ENCODE peak calls at places on chromosomes 3 and 15, in six cellular contexts. One of them, this sample, is unnamed. For H3K36me3, the result is how much of the 10 kb centered on the place peaks cover.

GRCh38 chr3:127543441-127543840 is 47.1 kb downstream of the TPRA1 start:
- DNase-seq in H1: no peak
- DNase-seq in tibial artery: no peak
- DNase-seq in PC-9: no peak
- DNase-seq in psoas muscle: no peak
- DNase-seq in breast epithelium: no peak
- DNase-seq in this sample: no peak

GRCh38 chr3:29705906-29706507 is 425.1 kb downstream of the RBMS3 start:
- DNase-seq in PC-9: no peak
- DNase-seq in breast epithelium: no peak
- DNase-seq in H1: no peak
- DNase-seq in tibial artery: no peak
- DNase-seq in psoas muscle: no peak
- DNase-seq in this sample: no peak

GRCh38 chr3:184523825-184524615 is 37.6 kb upstream of the EPHB3 start:
- DNase-seq in tibial artery: no peak
- DNase-seq in breast epithelium: no peak
- DNase-seq in PC-9: no peak
- DNase-seq in psoas muscle: no peak
- DNase-seq in H1: no peak
- DNase-seq in this sample: no peak

GRCh38 chr3:32340039-32340438 is 51.6 kb upstream of the CMTM7 start:
- DNase-seq in psoas muscle: no peak
- DNase-seq in tibial artery: no peak
- DNase-seq in PC-9: no peak
- DNase-seq in breast epithelium: no peak
- DNase-seq in H1: no peak
- DNase-seq in this sample: no peak

GRCh38 chr15:69388259-69388658 is 25.9 kb upstream of the KIF23 start:
- DNase-seq in breast epithelium: no peak
- DNase-seq in PC-9: peak
- DNase-seq in psoas muscle: no peak
- DNase-seq in tibial artery: no peak
- DNase-seq in H1: no peak
- DNase-seq in this sample: no peak

GRCh38 chr3:128902426-128902825 is 23.0 kb downstream of the ACAD9 start:
- DNase-seq in PC-9: no peak
- DNase-seq in breast epithelium: no peak
- DNase-seq in tibial artery: no peak
- DNase-seq in H1: no peak
- DNase-seq in psoas muscle: no peak
- DNase-seq in this sample: no peak

GRCh38 chr15:80174017-80174746 is 21.4 kb downstream of the FAH start:
- DNase-seq in psoas muscle: peak
- DNase-seq in H1: no peak
- DNase-seq in breast epithelium: peak
- DNase-seq in tibial artery: peak
- DNase-seq in PC-9: no peak
- DNase-seq in this sample: no peak

GRCh38 chr15:35874260-35874905 is 328.4 kb upstream of the DPH6 start:
- DNase-seq in psoas muscle: no peak
- DNase-seq in tibial artery: peak
- DNase-seq in PC-9: peak
- DNase-seq in H1: no peak
- DNase-seq in breast epithelium: no peak
- DNase-seq in this sample: no peak

GRCh38 chr15:57298843-57299550 is 77.3 kb upstream of the CGNL1 start:
- DNase-seq in psoas muscle: no peak
- DNase-seq in tibial artery: no peak
- DNase-seq in breast epithelium: no peak
- DNase-seq in H1: peak
- DNase-seq in PC-9: no peak
- DNase-seq in this sample: peak

GRCh38 chr3:49723301-49723630 is 485 bp downstream of the GMPPB start:
- DNase-seq in PC-9: peak
- DNase-seq in psoas muscle: peak
- DNase-seq in tibial artery: peak
- DNase-seq in breast epithelium: peak
- DNase-seq in H1: no peak
- DNase-seq in this sample: peak

GRCh38 chr3:34002569-34003100 is 204.2 kb downstream of the PDCD6IP start:
- DNase-seq in H1: no peak
- DNase-seq in psoas muscle: no peak
- DNase-seq in breast epithelium: no peak
- DNase-seq in tibial artery: no peak
- DNase-seq in PC-9: no peak
- DNase-seq in this sample: no peak

GRCh38 chr3:73296258-73296635 is 234.8 kb downstream of the EBLN2 start:
- DNase-seq in breast epithelium: no peak
- DNase-seq in H1: no peak
- DNase-seq in psoas muscle: no peak
- DNase-seq in PC-9: no peak
- DNase-seq in tibial artery: no peak
- DNase-seq in this sample: no peak

GRCh38 chr3:137763594-137763938 is 549 bp upstream of the SOX14 start:
- DNase-seq in H1: peak
- DNase-seq in breast epithelium: no peak
- DNase-seq in tibial artery: no peak
- DNase-seq in psoas muscle: no peak
- DNase-seq in PC-9: no peak
- DNase-seq in this sample: no peak

GRCh38 chr3:170485696-170486095 is 67.0 kb downstream of the CLDN11 start:
- DNase-seq in tibial artery: no peak
- DNase-seq in PC-9: no peak
- DNase-seq in psoas muscle: no peak
- DNase-seq in H1: no peak
- DNase-seq in breast epithelium: no peak
- DNase-seq in this sample: no peak

GRCh38 chr15:71349336-71349735 is 234.1 kb downstream of the THSD4 start:
- DNase-seq in tibial artery: no peak
- DNase-seq in PC-9: no peak
- DNase-seq in breast epithelium: no peak
- DNase-seq in H1: no peak
- DNase-seq in psoas muscle: no peak
- DNase-seq in this sample: no peak

GRCh38 chr3:141278196-141279073 is 46.8 kb downstream of the PXYLP1 start:
- DNase-seq in tibial artery: no peak
- DNase-seq in PC-9: no peak
- DNase-seq in H1: no peak
- DNase-seq in breast epithelium: peak
- DNase-seq in psoas muscle: no peak
- DNase-seq in this sample: no peak

GRCh38 chr3:14640157-14640562 is 11.4 kb upstream of the CCDC174 start:
- DNase-seq in psoas muscle: no peak
- DNase-seq in PC-9: no peak
- DNase-seq in breast epithelium: no peak
- DNase-seq in tibial artery: no peak
- DNase-seq in H1: no peak
- DNase-seq in this sample: no peak

GRCh38 chr3:52109556-52110380 is 44.5 kb downstream of the POC1A start:
- DNase-seq in PC-9: no peak
- DNase-seq in tibial artery: no peak
- DNase-seq in H1: no peak
- DNase-seq in breast epithelium: no peak
- DNase-seq in psoas muscle: peak
- DNase-seq in this sample: no peak

GRCh38 chr3:53890726-53891499 is 746 bp downstream of the SELENOK start:
- DNase-seq in breast epithelium: no peak
- DNase-seq in H1: peak
- DNase-seq in psoas muscle: no peak
- DNase-seq in PC-9: no peak
- DNase-seq in tibial artery: no peak
- DNase-seq in this sample: no peak

GRCh38 chr15:39587910-39588530 is 7.1 kb downstream of the THBS1 start:
- DNase-seq in breast epithelium: no peak
- DNase-seq in psoas muscle: no peak
- DNase-seq in PC-9: no peak
- DNase-seq in H1: no peak
- DNase-seq in tibial artery: no peak
- DNase-seq in this sample: peak
- H3K36me3 ChIP-seq in breast epithelium: under half
- H3K36me3 ChIP-seq in psoas muscle: under half
- H3K36me3 ChIP-seq in PC-9: under half
- H3K36me3 ChIP-seq in H1: half or more
- H3K36me3 ChIP-seq in tibial artery: half or more
- H3K36me3 ChIP-seq in this sample: half or more

DNA sequence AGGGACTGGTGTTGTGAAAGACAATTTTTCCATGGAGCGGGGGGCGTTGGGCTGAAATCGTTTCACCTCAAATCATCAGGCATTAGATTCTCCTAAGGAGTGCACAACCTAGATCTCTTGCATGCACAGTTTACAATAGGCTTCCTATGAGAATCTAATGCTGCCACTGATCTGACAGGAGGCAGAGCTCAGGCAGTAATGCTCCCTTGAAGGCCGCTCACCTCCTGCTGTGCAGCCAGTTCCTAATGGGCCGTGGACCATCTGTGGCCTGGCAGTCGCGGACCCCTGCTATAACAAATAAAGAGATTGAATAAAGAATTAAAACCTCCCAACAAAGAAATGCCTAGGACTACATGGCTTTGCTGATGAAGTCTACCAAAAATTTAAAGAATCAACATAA is 25.3 kb upstream of the ANKRD28 start:
- DNase-seq in H1: no peak
- DNase-seq in psoas muscle: no peak
- DNase-seq in PC-9: no peak
- DNase-seq in breast epithelium: no peak
- DNase-seq in tibial artery: no peak
- DNase-seq in this sample: no peak
- H3K27ac ChIP-seq in H1: no peak
- H3K27ac ChIP-seq in psoas muscle: no peak
- H3K27ac ChIP-seq in PC-9: no peak
- H3K27ac ChIP-seq in breast epithelium: no peak
- H3K27ac ChIP-seq in tibial artery: no peak
- H3K27ac ChIP-seq in this sample: no peak

DNA sequence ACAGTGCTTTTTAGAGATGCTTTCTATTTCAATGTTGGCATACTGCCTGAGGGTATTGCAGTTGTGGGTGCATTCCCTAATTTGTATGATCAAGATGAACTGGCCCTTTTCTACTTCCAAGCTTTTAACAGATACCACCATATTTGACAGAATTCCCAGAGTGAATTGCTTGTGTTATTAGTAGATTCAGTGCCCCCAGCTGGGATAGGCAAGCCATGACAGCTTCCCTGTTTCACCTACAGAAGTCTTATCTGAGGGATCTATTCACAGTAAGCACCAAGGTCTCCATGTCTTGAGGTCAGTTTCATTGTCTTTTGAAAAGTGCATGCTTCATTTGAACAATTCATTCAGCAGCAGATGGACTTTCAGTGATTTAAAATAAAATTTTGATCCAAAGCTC is 68.8 kb upstream of the GOLGA6B start:
- DNase-seq in H1: no peak
- DNase-seq in breast epithelium: no peak
- DNase-seq in PC-9: no peak
- DNase-seq in psoas muscle: no peak
- DNase-seq in tibial artery: no peak
- DNase-seq in this sample: no peak
- H3K36me3 ChIP-seq in H1: under half
- H3K36me3 ChIP-seq in breast epithelium: under half
- H3K36me3 ChIP-seq in PC-9: under half
- H3K36me3 ChIP-seq in psoas muscle: half or more
- H3K36me3 ChIP-seq in tibial artery: half or more
- H3K36me3 ChIP-seq in this sample: half or more

DNA sequence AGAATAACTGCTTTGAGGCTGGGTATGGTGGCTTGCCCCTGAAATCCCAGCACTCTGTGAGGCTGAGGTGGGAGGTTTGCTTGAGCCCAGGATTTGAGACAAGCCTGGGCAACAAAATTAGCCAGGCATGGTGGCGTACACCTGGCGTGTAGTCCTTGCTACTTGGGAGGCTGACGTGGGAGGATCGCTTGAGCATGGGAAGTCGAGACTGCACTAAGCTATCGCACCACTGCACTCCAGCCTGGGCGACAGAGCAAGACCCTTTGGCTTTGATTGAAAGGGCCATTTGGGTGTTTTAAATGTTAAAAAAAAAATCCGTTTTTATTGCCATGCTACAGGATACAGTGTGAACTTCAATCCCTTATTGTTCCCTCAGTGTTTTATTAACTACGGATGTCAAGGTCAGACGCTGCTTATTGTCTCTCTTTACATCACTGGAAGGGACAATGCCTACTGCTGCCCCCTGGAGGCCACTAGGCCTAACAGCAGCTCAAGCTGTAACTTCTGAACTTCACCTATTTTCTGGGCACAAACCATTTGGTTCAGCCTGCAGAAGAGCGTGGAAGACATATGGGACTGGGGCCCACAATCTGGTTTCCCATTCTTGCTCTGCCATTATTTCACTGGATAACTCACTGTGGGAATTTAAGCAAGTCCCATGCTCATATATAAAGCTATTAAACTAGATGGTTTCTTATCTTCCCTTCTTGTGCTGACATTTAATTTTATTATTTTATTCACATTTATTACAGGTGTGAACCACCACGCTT is 15.3 kb upstream of the IREB2 start:
- DNase-seq in psoas muscle: peak
- DNase-seq in breast epithelium: peak
- DNase-seq in H1: peak
- DNase-seq in tibial artery: peak
- DNase-seq in PC-9: peak
- DNase-seq in this sample: peak
- H3K27ac ChIP-seq in psoas muscle: no peak
- H3K27ac ChIP-seq in breast epithelium: no peak
- H3K27ac ChIP-seq in H1: no peak
- H3K27ac ChIP-seq in tibial artery: no peak
- H3K27ac ChIP-seq in PC-9: no peak
- H3K27ac ChIP-seq in this sample: no peak

This sample was measured in SJSA1.